ENCODE peak calls at places on chromosomes 3 and 15, in nine cellular contexts. J is SW480; S is activated T-cell treated with anti-CD3 and anti-CD28 coated beads, Interleukin-2, amount 50 U/mL, for 72 hours; O is pons; B is PC-3; X is kidney epithelial cell; V is stimulated activated CD4-positive, alpha-beta T cell treated with anti-CD3 and anti-CD28 coated beads, Interleukin-1b, Interleukin-23, amount 100 ng/mL, for 1 hour; L is ovary; Z is aorta. Y is an unnamed sample.

GRCh38 chr15:45276851-45277250 is 24.8 kb downstream of the SLC28A2 start:
- DNase-seq in J (peak), S (no peak), O (peak), B (peak), X (no peak), V (no peak), L (no peak), Z (no peak), Y (peak)

GRCh38 chr15:101086394-101087171 is 165.3 kb downstream of the CHSY1 start:
- DNase-seq in J (no peak), S (no peak), O (peak), B (no peak), X (no peak), V (no peak), L (no peak), Z (peak), Y (no peak)

GRCh38 chr3:8441969-8442559 is 59.6 kb upstream of the LMCD1 start:
- DNase-seq in J (peak), S (no peak), O (peak), B (peak), X (no peak), V (no peak), L (peak), Z (no peak), Y (peak)

GRCh38 chr3:27641271-27641670 is 80.9 kb downstream of the EOMES start:
- DNase-seq in J (no peak), S (no peak), O (no peak), B (no peak), X (no peak), V (no peak), L (no peak), Z (no peak), Y (no peak)

GRCh38 chr3:30638685-30639412 is 32.4 kb downstream of the TGFBR2 start:
- DNase-seq in J (no peak), S (no peak), O (no peak), B (no peak), X (no peak), V (no peak), L (no peak), Z (no peak), Y (no peak)

GRCh38 chr15:35994861-35995260 is 448.9 kb upstream of the DPH6 start:
- DNase-seq in J (no peak), S (no peak), O (no peak), B (no peak), X (no peak), V (no peak), L (no peak), Z (no peak), Y (no peak)

GRCh38 chr15:68019814-68020525 is 34.1 kb upstream of the PIAS1 start:
- DNase-seq in J (no peak), S (no peak), O (no peak), B (no peak), X (no peak), V (no peak), L (no peak), Z (no peak), Y (no peak)

GRCh38 chr15:85838655-85839054 is 43.9 kb upstream of the KLHL25 start:
- DNase-seq in J (no peak), S (no peak), O (no peak), B (no peak), X (no peak), V (no peak), L (no peak), Z (no peak), Y (no peak)

GRCh38 chr15:24269166-24269571 is 406.4 kb upstream of the NPAP1 start:
- DNase-seq in J (no peak), S (no peak), O (peak), B (no peak), X (no peak), V (no peak), L (no peak), Z (no peak), Y (no peak)

GRCh38 chr3:124860599-124860998 is 26.6 kb downstream of the ITGB5 start:
- DNase-seq in J (peak), S (no peak), O (no peak), B (peak), X (peak), V (no peak), L (peak), Z (peak), Y (no peak)

GRCh38 chr15:74226761-74227540 is 9.2 kb upstream of the CCDC33 start:
- DNase-seq in J (no peak), S (no peak), O (no peak), B (no peak), X (no peak), V (no peak), L (no peak), Z (no peak), Y (no peak)

GRCh38 chr3:183824761-183825379 is 507 bp downstream of the MAP6D1 start:
- DNase-seq in J (peak), S (peak), O (no peak), B (peak), X (no peak), V (no peak), L (no peak), Z (no peak), Y (peak)

GRCh38 chr3:152444029-152444641 is 175.4 kb downstream of the MBNL1 start:
- DNase-seq in J (peak), S (no peak), O (peak), B (peak), X (peak), V (no peak), L (no peak), Z (no peak), Y (peak)

GRCh38 chr3:153855772-153856171 is 265.4 kb upstream of the ARHGEF26 start:
- DNase-seq in J (no peak), S (no peak), O (no peak), B (no peak), X (no peak), V (no peak), L (no peak), Z (no peak), Y (no peak)

GRCh38 chr15:64905119-64905831 is 6.4 kb upstream of the ANKDD1A start:
- DNase-seq in J (no peak), S (peak), O (peak), B (no peak), X (no peak), V (peak), L (peak), Z (peak), Y (peak)

GRCh38 chr15:101498731-101499480 is 9.4 kb upstream of the PCSK6 start:
- DNase-seq in J (no peak), S (no peak), O (no peak), B (no peak), X (no peak), V (no peak), L (no peak), Z (no peak), Y (no peak)

GRCh38 chr15:34855893-34856292 is 60.5 kb upstream of the ACTC1 start:
- DNase-seq in J (no peak), S (no peak), O (peak), B (peak), X (no peak), V (no peak), L (no peak), Z (no peak), Y (peak)

GRCh38 chr15:66105286-66105984 is 148.1 kb downstream of the MEGF11 start:
- DNase-seq in J (no peak), S (no peak), O (no peak), B (no peak), X (no peak), V (no peak), L (no peak), Z (no peak), Y (no peak)

GRCh38 chr15:42202653-42203052 is 5.5 kb downstream of the VPS39 start:
- DNase-seq in J (no peak), S (no peak), O (no peak), B (no peak), X (no peak), V (no peak), L (no peak), Z (no peak), Y (no peak)

GRCh38 chr3:100216713-100217112 is 44.1 kb upstream of the TBC1D23 start:
- DNase-seq in J (no peak), S (no peak), O (no peak), B (peak), X (no peak), V (no peak), L (no peak), Z (no peak), Y (no peak)

GRCh38 chr3:117234321-117234720 is 524.7 kb downstream of the TUSC7 start:
- DNase-seq in J (no peak), S (no peak), O (peak), B (no peak), X (no peak), V (no peak), L (no peak), Z (no peak), Y (peak)

GRCh38 chr15:37109151-37109912 is 9.0 kb upstream of the MEIS2 start:
- DNase-seq in J (no peak), S (no peak), O (no peak), B (no peak), X (no peak), V (no peak), L (no peak), Z (no peak), Y (no peak)

GRCh38 chr3:40116478-40117162 is 192.9 kb upstream of the EIF1B start:
- DNase-seq in J (no peak), S (no peak), O (no peak), B (peak), X (peak), V (no peak), L (no peak), Z (no peak), Y (no peak)

GRCh38 chr3:50392101-50392715 is 32.9 kb upstream of the TMEM115 start:
- DNase-seq in J (peak), S (no peak), O (peak), B (no peak), X (no peak), V (no peak), L (no peak), Z (no peak), Y (peak)

GRCh38 chr3:81033185-81033584 is 728.3 kb downstream of the GBE1 start:
- DNase-seq in J (no peak), S (no peak), O (no peak), B (no peak), X (no peak), V (no peak), L (no peak), Z (no peak), Y (no peak)

GRCh38 chr15:25728816-25729215 is 134.3 kb downstream of the ATP10A start:
- DNase-seq in J (no peak), S (no peak), O (no peak), B (no peak), X (no peak), V (no peak), L (no peak), Z (no peak), Y (no peak)

GRCh38 chr3:185786956-185787877 is 37.6 kb downstream of the IGF2BP2 start:
- DNase-seq in J (no peak), S (no peak), O (no peak), B (no peak), X (no peak), V (no peak), L (no peak), Z (no peak), Y (no peak)

GRCh38 chr3:42876401-42876800 is 722 bp upstream of the CYP8B1 start:
- DNase-seq in J (no peak), S (no peak), O (no peak), B (no peak), X (no peak), V (no peak), L (no peak), Z (no peak), Y (no peak)

GRCh38 chr15:64634576-64635485 is 140.6 kb downstream of the RBPMS2 start:
- DNase-seq in J (peak), S (peak), O (no peak), B (no peak), X (peak), V (no peak), L (no peak), Z (no peak), Y (no peak)

GRCh38 chr3:172627057-172627809 is 83.6 kb downstream of the NCEH1 start:
- DNase-seq in J (no peak), S (no peak), O (no peak), B (no peak), X (no peak), V (no peak), L (no peak), Z (no peak), Y (no peak)

GRCh38 chr15:25860885-25861866 is 2.0 kb downstream of the ATP10A start:
- DNase-seq in J (no peak), S (peak), O (no peak), B (no peak), X (no peak), V (no peak), L (no peak), Z (no peak), Y (no peak)

GRCh38 chr3:57890874-57891273 is 117.3 kb upstream of the FLNB start:
- DNase-seq in J (no peak), S (no peak), O (no peak), B (no peak), X (no peak), V (no peak), L (no peak), Z (no peak), Y (no peak)

GRCh38 chr3:190096345-190096744 is 24.4 kb downstream of the P3H2 start:
- DNase-seq in J (no peak), S (no peak), O (no peak), B (no peak), X (no peak), V (no peak), L (no peak), Z (no peak), Y (no peak)

GRCh38 chr3:9500108-9501050 is 53.2 kb downstream of the LHFPL4 start:
- DNase-seq in J (no peak), S (peak), O (no peak), B (peak), X (peak), V (peak), L (peak), Z (peak), Y (no peak)

GRCh38 chr15:36430721-36431265 is 148.6 kb upstream of the CDIN1 start:
- DNase-seq in J (no peak), S (no peak), O (no peak), B (no peak), X (no peak), V (no peak), L (no peak), Z (no peak), Y (no peak)

GRCh38 chr3:58568572-58569286 is 8.5 kb downstream of the FAM107A start:
- DNase-seq in J (peak), S (peak), O (peak), B (peak), X (no peak), V (peak), L (peak), Z (peak), Y (peak)

GRCh38 chr15:34365073-34365825 is 1.7 kb downstream of the LPCAT4 start:
- DNase-seq in J (no peak), S (no peak), O (no peak), B (no peak), X (no peak), V (no peak), L (no peak), Z (no peak), Y (no peak)

GRCh38 chr15:78956937-78957336 is 12.1 kb upstream of the CTSH start:
- DNase-seq in J (no peak), S (no peak), O (no peak), B (no peak), X (no peak), V (no peak), L (no peak), Z (no peak), Y (no peak)